ENCODE peak calls at places on chromosome 9, in nine cellular contexts. K is activated naive CD8-positive, alpha-beta T cell treated with anti-CD3 and anti-CD28 coated beads, Interleukin-2, amount 50 U/mL, for 24 hours; C is esophagus squamous epithelium; Q is COR-L47; E is HCEC 1CT; O is stimulated activated CD4-positive, alpha-beta T cell treated with anti-CD3 and anti-CD28 coated beads, TNF-alpha, amount 100 ng/mL, for 24 hours; Z is H9; J is PC-3; H is hypothalamus. T is an unnamed sample.

GRCh38 chr9:38038307-38039089 is 30.5 kb downstream of the SHB start:
- DNase-seq in C (no peak), Z (no peak), O (no peak), Q (no peak), H (no peak), J (no peak), K (no peak), E (no peak), T (peak)

GRCh38 chr9:33988219-33988890 is 60.3 kb downstream of the UBAP2 start:
- DNase-seq in J (peak), H (no peak), E (no peak), C (no peak), K (peak), Q (no peak), Z (no peak), O (peak), T (peak)

GRCh38 chr9:18352716-18353115 is 121.2 kb upstream of the ADAMTSL1 start:
- DNase-seq in C (no peak), H (no peak), E (no peak), Z (no peak), J (no peak), K (no peak), Q (no peak), O (no peak), T (no peak)

GRCh38 chr9:115393976-115394775 is 276.2 kb upstream of the TNC start:
- DNase-seq in C (no peak), O (no peak), H (peak), K (no peak), Z (no peak), J (peak), E (no peak), Q (no peak), T (no peak)

GRCh38 chr9:111298831-111299603 is 31.0 kb downstream of the OR2K2 start:
- DNase-seq in C (no peak), J (peak), Q (no peak), H (peak), Z (no peak), K (no peak), E (peak), O (no peak), T (no peak)

GRCh38 chr9:131776473-131776872 is 36.6 kb upstream of the RAPGEF1 start:
- DNase-seq in Z (peak), K (peak), Q (no peak), H (no peak), C (no peak), O (no peak), E (no peak), J (peak), T (no peak)

GRCh38 chr9:115235221-115235620 is 117.3 kb upstream of the TNC start:
- DNase-seq in K (no peak), E (no peak), O (no peak), J (no peak), H (no peak), C (no peak), Q (no peak), Z (no peak), T (no peak)

GRCh38 chr9:131545003-131545785 is at the start of gene PRRT1B:
- DNase-seq in J (peak), O (no peak), Z (no peak), Q (peak), H (no peak), C (no peak), K (no peak), E (no peak), T (no peak)

GRCh38 chr9:119304566-119304965 is 64.7 kb downstream of the BRINP1 start:
- DNase-seq in J (no peak), Q (no peak), O (no peak), C (no peak), Z (no peak), E (no peak), H (no peak), K (no peak), T (no peak)

GRCh38 chr9:112846528-112847488 is 43.9 kb downstream of the SLC46A2 start:
- DNase-seq in O (no peak), E (no peak), J (no peak), Q (no peak), K (no peak), C (no peak), Z (no peak), H (no peak), T (no peak)

GRCh38 chr9:78234810-78235209 is 1.1 kb upstream of the CEP78 start:
- DNase-seq in E (peak), H (no peak), J (no peak), Z (no peak), Q (no peak), K (no peak), O (no peak), C (no peak), T (no peak)

GRCh38 chr9:119284118-119284517 is 85.1 kb downstream of the BRINP1 start:
- DNase-seq in H (peak), Q (no peak), O (no peak), E (no peak), Z (peak), K (no peak), J (no peak), C (no peak), T (no peak)

GRCh38 chr9:69444021-69444420 is 119.0 kb downstream of the ENTREP1 start:
- DNase-seq in K (no peak), E (no peak), O (no peak), C (no peak), Z (no peak), Q (no peak), J (no peak), H (no peak), T (no peak)

GRCh38 chr9:114497727-114498382 is 7.4 kb downstream of the WHRN start:
- DNase-seq in Z (no peak), H (no peak), E (no peak), K (no peak), J (no peak), C (no peak), Q (no peak), O (no peak), T (no peak)

GRCh38 chr9:121299125-121299466 is 31.1 kb downstream of the GSN start:
- DNase-seq in H (no peak), Q (no peak), O (no peak), K (no peak), E (no peak), C (no peak), J (no peak), Z (no peak), T (no peak)

GRCh38 chr9:93304574-93305496 is 120.9 kb downstream of the WNK2 start:
- DNase-seq in K (no peak), O (no peak), Z (peak), J (peak), H (peak), Q (peak), C (no peak), E (peak), T (no peak)

GRCh38 chr9:132214027-132214622 is 52.3 kb downstream of the NTNG2 start:
- DNase-seq in H (peak), E (peak), Q (peak), C (no peak), O (no peak), K (no peak), J (peak), Z (peak), T (no peak)

GRCh38 chr9:111961575-111961974 is 65.0 kb downstream of the UGCG start:
- DNase-seq in C (no peak), Q (peak), H (no peak), O (no peak), J (no peak), E (no peak), K (no peak), Z (no peak), T (no peak)

GRCh38 chr9:75235632-75236031 is 147.3 kb downstream of the OSTF1 start:
- DNase-seq in J (peak), Z (no peak), Q (no peak), O (no peak), E (no peak), K (no peak), C (no peak), H (no peak), T (no peak)

T was measured in stimulated activated naive B cell treated with anti-CD40 and anti-IgM and Interleukin-4, amounts not matched to agents 10 μg/mL and 1 μg/mL and 100 μg/mL, for 72 hours.